ENCODE peak calls at places on chromosomes 3 and 15, in seven cellular contexts. S, H, P, L, Y, X and T are unnamed samples.

GRCh38 chr3:50978991-50979667 is 304.4 kb downstream of the DOCK3 start:
- DNase-seq in H (peak; percentile 24), L (no peak), Y (no peak), S (no peak), P (no peak), X (no peak), T (no peak)

GRCh38 chr15:60760646-60761504 is 281.9 kb upstream of the ICE2 start:
- DNase-seq in H (no peak), X (no peak), L (no peak), S (no peak), Y (no peak), P (no peak), T (no peak)

GRCh38 chr15:75647370-75648155 is at the start of gene SNX33:
- DNase-seq in L (peak; percentile 94), H (peak; percentile 83), X (peak; percentile 78), P (peak; percentile 76), Y (no peak), S (no peak), T (peak; percentile 86)

GRCh38 chr15:58511588-58511987 is 79.8 kb downstream of the LIPC start:
- DNase-seq in L (no peak), X (no peak), Y (no peak), P (no peak), H (no peak), S (no peak), T (no peak)

GRCh38 chr3:8497582-8497981 is 4.0 kb upstream of the LMCD1 start:
- DNase-seq in P (no peak), L (no peak), Y (no peak), X (peak; percentile 75), S (no peak), H (no peak), T (no peak)

GRCh38 chr3:62567097-62568021 is 194.0 kb upstream of the FEZF2 start:
- DNase-seq in X (peak; percentile 10), S (no peak), L (no peak), H (no peak), Y (no peak), P (no peak), T (no peak)

GRCh38 chr3:197083486-197083885 is 53.9 kb upstream of the MELTF start:
- DNase-seq in Y (no peak), L (no peak), X (no peak), P (no peak), H (no peak), S (no peak), T (no peak)

GRCh38 chr15:43958894-43959330 is 132.1 kb downstream of the WDR76 start:
- DNase-seq in Y (no peak), S (peak; percentile 13), P (no peak), X (no peak), H (no peak), L (no peak), T (no peak)

GRCh38 chr3:73500321-73500720 is 124.4 kb downstream of the PDZRN3 start:
- DNase-seq in Y (no peak), X (no peak), L (no peak), P (no peak), S (no peak), H (no peak), T (no peak)

GRCh38 chr3:35654471-35654870 is 15.1 kb downstream of the ARPP21 start:
- DNase-seq in L (no peak), S (no peak), X (no peak), P (no peak), Y (no peak), H (no peak), T (no peak)

GRCh38 chr15:39621961-39622360 is 41.1 kb downstream of the THBS1 start:
- DNase-seq in S (no peak), L (no peak), X (no peak), P (no peak), Y (no peak), H (no peak), T (no peak)

GRCh38 chr3:79383402-79384012 is 384.3 kb downstream of the ROBO1 start:
- DNase-seq in H (no peak), L (no peak), Y (no peak), S (no peak), P (no peak), X (no peak), T (no peak)

GRCh38 chr3:153970735-153971347 is 150.3 kb upstream of the ARHGEF26 start:
- DNase-seq in P (no peak), L (peak; percentile 5), S (peak; percentile 37), X (no peak), H (no peak), Y (no peak), T (peak; percentile 50)

GRCh38 chr3:155387571-155387970 is 94.1 kb upstream of the STRIT1 start:
- DNase-seq in Y (no peak), P (no peak), X (no peak), S (no peak), L (no peak), H (no peak), T (no peak)

GRCh38 chr3:59364471-59364870 is 314.6 kb upstream of the CFAP20DC start:
- DNase-seq in S (no peak), L (no peak), P (no peak), H (no peak), Y (no peak), X (no peak), T (no peak)

GRCh38 chr3:80060664-80061063 is 292.9 kb upstream of the ROBO1 start:
- DNase-seq in P (no peak), Y (no peak), H (no peak), L (no peak), S (no peak), X (no peak), T (no peak)

GRCh38 chr15:41581110-41581509 is 22.1 kb downstream of the TYRO3 start:
- DNase-seq in S (peak; percentile 19), L (no peak), P (no peak), X (no peak), Y (no peak), H (peak; percentile 58), T (peak; percentile 76)

GRCh38 chr15:88066758-88067157 is 189.8 kb downstream of the NTRK3 start:
- DNase-seq in S (no peak), X (no peak), H (no peak), P (no peak), Y (no peak), L (no peak), T (no peak)

GRCh38 chr15:67303490-67304363 is 49.1 kb downstream of the IQCH start:
- DNase-seq in P (no peak), S (peak; percentile 42), L (peak; percentile 6), Y (peak; percentile 24), H (peak; percentile 61), X (peak; percentile 49), T (peak; percentile 5)

GRCh38 chr3:64489361-64490044 is 198.3 kb downstream of the ADAMTS9 start:
- DNase-seq in X (no peak), Y (no peak), H (peak; percentile 9), P (peak; percentile 68), S (no peak), L (no peak), T (no peak)

GRCh38 chr15:42955518-42955917 is 34.9 kb upstream of the TTBK2 start:
- DNase-seq in Y (no peak), X (no peak), L (no peak), H (no peak), P (no peak), S (no peak), T (no peak)

GRCh38 chr15:39118510-39118909 is 462.4 kb upstream of the THBS1 start:
- DNase-seq in Y (no peak), P (no peak), L (no peak), H (no peak), X (no peak), S (no peak), T (no peak)

GRCh38 chr3:85502148-85502875 is 543.5 kb downstream of the CADM2 start:
- DNase-seq in H (no peak), P (no peak), L (no peak), X (no peak), S (no peak), Y (no peak), T (no peak)

DNA sequence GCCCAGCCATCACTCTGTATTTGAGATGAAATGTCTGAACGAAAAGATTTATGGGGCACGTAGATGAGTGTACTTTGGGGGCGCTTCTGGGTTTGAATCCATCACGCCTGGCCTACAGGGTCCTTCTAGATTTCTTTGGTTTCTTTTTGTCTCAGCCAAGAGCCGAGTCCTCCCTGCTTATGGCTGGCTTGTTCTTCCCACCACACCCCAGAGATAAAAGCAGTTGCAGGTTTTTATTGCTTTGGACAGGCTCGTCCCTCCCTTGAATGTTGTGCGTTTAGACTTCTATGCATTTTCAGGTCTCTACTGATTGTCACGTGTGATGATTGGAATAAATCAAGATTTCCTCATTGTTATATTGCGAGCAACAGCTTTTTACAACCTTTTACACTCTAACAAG is 104.8 kb upstream of the CHRNA7 start:
- DNase-seq in X (no peak), H (no peak), P (no peak), L (no peak), Y (no peak), S (no peak), T (no peak)
- TF ChIP-seq JUND in X (no peak), H (no peak), P (no peak), L (no peak), Y (no peak), S (no peak), T (no peak)

DNA sequence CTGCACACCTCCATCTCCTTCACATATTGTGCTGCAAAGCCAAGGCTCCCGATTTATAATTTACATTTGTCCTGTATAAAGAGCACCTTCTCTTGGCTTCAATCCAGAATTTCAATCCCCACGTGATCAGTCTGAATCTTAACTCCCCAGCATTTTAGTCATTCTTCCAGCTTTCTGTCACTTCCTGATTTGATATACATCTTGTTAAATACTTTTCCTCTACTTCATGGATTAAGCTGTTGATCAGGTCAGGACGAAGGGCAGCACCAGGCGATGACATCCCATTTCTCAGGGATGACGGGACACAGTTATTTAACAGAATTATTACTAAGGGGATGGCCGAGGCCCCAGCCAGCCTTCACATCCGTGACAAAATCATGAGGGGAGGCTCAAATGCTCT is 212.6 kb downstream of the EPHB1 start:
- DNase-seq in Y (no peak), L (no peak), S (no peak), H (no peak), P (no peak), X (no peak), T (no peak)
- TF ChIP-seq JUND in Y (no peak), L (no peak), S (no peak), H (no peak), P (no peak), X (no peak), T (no peak)

GRCh38 chr3:14554715-14555114 is 14.6 kb upstream of the GRIP2 start:
- DNase-seq in L (no peak), S (no peak), P (no peak), X (no peak), Y (no peak), H (no peak), T (no peak)
- TF ChIP-seq JUND in L (no peak), S (no peak), P (no peak), X (no peak), Y (no peak), H (no peak), T (no peak)

GRCh38 chr3:44020178-44020577 is 221.5 kb upstream of the TOPAZ1 start:
- DNase-seq in H (no peak), L (no peak), Y (no peak), X (no peak), S (no peak), P (no peak), T (no peak)

GRCh38 chr3:44024194-44024593 is 217.5 kb upstream of the TOPAZ1 start:
- DNase-seq in P (no peak), L (no peak), X (no peak), Y (no peak), S (no peak), H (no peak), T (peak; percentile 11)

GRCh38 chr3:44019736-44020135 is 221.9 kb upstream of the TOPAZ1 start:
- DNase-seq in Y (no peak), X (no peak), P (no peak), S (no peak), H (no peak), L (peak; percentile 62), T (no peak)

GRCh38 chr3:44026224-44026865 is 215.3 kb upstream of the TOPAZ1 start:
- DNase-seq in Y (no peak), S (no peak), L (no peak), H (no peak), P (no peak), X (no peak), T (peak; percentile 24)

GRCh38 chr3:44021646-44022594 is 219.8 kb upstream of the TOPAZ1 start:
- DNase-seq in Y (no peak), P (no peak), L (peak; percentile 83), S (no peak), X (no peak), H (no peak), T (no peak)
- TF ChIP-seq JUND in Y (no peak), P (no peak), L (no peak), S (no peak), X (no peak), H (no peak), T (no peak)